ENCODE peak calls at places on chromosomes 6 and 20, in four cellular contexts. M, I, R and S are unnamed samples.

GRCh38 chr20:58627212-58628072 is 23.6 kb upstream of the STX16 start:
- DNase-seq in I (no peak), M (no peak), R (no peak), S (no peak)

GRCh38 chr6:13358486-13358885 is 30.1 kb upstream of the TBC1D7 start:
- DNase-seq in M (no peak), I (no peak), R (no peak), S (no peak)

GRCh38 chr6:41938590-41938989 is 3.0 kb downstream of the CCND3 start:
- DNase-seq in M (no peak), I (no peak), R (no peak), S (no peak)

GRCh38 chr6:96766769-96767168 is 70.5 kb downstream of the GPR63 start:
- DNase-seq in I (no peak), M (no peak), R (no peak), S (no peak)

GRCh38 chr6:156582509-156582992 is 194.6 kb upstream of the ARID1B start:
- DNase-seq in I (no peak), R (no peak), M (no peak), S (no peak)

GRCh38 chr20:33521461-33521860 is 31.6 kb downstream of the CBFA2T2 start:
- DNase-seq in I (no peak), R (no peak), M (no peak), S (no peak)

GRCh38 chr6:144776031-144776819 is 491.1 kb downstream of the UTRN start:
- DNase-seq in M (no peak), R (no peak), I (no peak), S (no peak)

GRCh38 chr6:102026649-102027048 is 633.1 kb downstream of the GRIK2 start:
- DNase-seq in I (no peak), R (no peak), M (no peak), S (no peak)

GRCh38 chr6:80541186-80541585 is 434.7 kb downstream of the BCKDHB start:
- DNase-seq in R (no peak), M (no peak), I (no peak), S (no peak)